ENCODE peak calls at places on chromosomes 12 and 14, in four cellular contexts. A, L, I and T are unnamed samples.

GRCh38 chr14:70064111-70064885 is 124.5 kb downstream of the SLC8A3 start:
- DNase-seq in A (no peak), L (no peak), I (no peak), T (no peak)

GRCh38 chr12:79420146-79420618 is 270.6 kb downstream of the PAWR start:
- DNase-seq in A (peak; percentile 86), L (no peak), I (no peak), T (peak; percentile 27)

GRCh38 chr12:38527631-38528030 is 211.1 kb downstream of the ALG10B start:
- DNase-seq in A (no peak), L (no peak), I (no peak), T (no peak)

GRCh38 chr12:115132145-115132544 is 448.2 kb upstream of the TBX3 start:
- DNase-seq in A (peak; percentile 61), L (no peak), I (no peak), T (no peak)

GRCh38 chr14:93709249-93709648 is 79.0 kb downstream of the PRIMA1 start:
- DNase-seq in A (no peak), L (no peak), I (no peak), T (no peak)

GRCh38 chr12:106302401-106303201 is at the start of gene TCP11L2:
- DNase-seq in A (peak; percentile 60), L (peak; percentile 83), I (peak; percentile 63), T (peak; percentile 73)

GRCh38 chr12:12282761-12283160 is 15.9 kb upstream of the LRP6 start:
- DNase-seq in A (peak; percentile 28), L (no peak), I (no peak), T (no peak)

GRCh38 chr12:10213168-10214130 is 772 bp downstream of the GABARAPL1 start:
- DNase-seq in A (peak; percentile 81), L (peak; percentile 74), I (peak; percentile 40), T (no peak)

GRCh38 chr14:29045237-29045636 is 278.6 kb downstream of the FOXG1 start:
- DNase-seq in A (no peak), L (no peak), I (no peak), T (no peak)

GRCh38 chr14:75578786-75579781 is 664 bp downstream of the FLVCR2 start:
- DNase-seq in A (peak; percentile 62), L (no peak), I (no peak), T (no peak)

GRCh38 chr12:93879476-93880376 is 202.6 kb downstream of the CRADD start:
- DNase-seq in A (peak; percentile 75), L (no peak), I (no peak), T (peak; percentile 76)

GRCh38 chr12:79373896-79374499 is 316.8 kb downstream of the PAWR start:
- DNase-seq in A (peak; percentile 8), L (no peak), I (no peak), T (peak; percentile 69)

GRCh38 chr12:94813314-94813713 is 163.0 kb upstream of the TMCC3 start:
- DNase-seq in A (no peak), L (no peak), I (no peak), T (no peak)

GRCh38 chr12:54035561-54036377 is 2.9 kb downstream of the HOXC5 start:
- DNase-seq in A (no peak), L (no peak), I (no peak), T (no peak)

GRCh38 chr12:68272732-68273131 is 19.3 kb upstream of the IL22 start:
- DNase-seq in A (no peak), L (no peak), I (no peak), T (no peak)

GRCh38 chr14:53055003-53055402 is 98.1 kb downstream of the DDHD1 start:
- DNase-seq in A (peak; percentile 50), L (no peak), I (peak; percentile 46), T (peak; percentile 70)

GRCh38 chr12:131390408-131391100 is 320.3 kb upstream of the SFSWAP start:
- DNase-seq in A (no peak), L (no peak), I (no peak), T (no peak)

GRCh38 chr14:84273181-84273580 is 1256.8 kb upstream of the FLRT2 start:
- DNase-seq in A (no peak), L (no peak), I (no peak), T (no peak)

GRCh38 chr12:89251326-89252237 is 100.7 kb downstream of the DUSP6 start:
- DNase-seq in A (no peak), L (no peak), I (no peak), T (no peak)

GRCh38 chr12:24738436-24738835 is 210.5 kb downstream of the BCAT1 start:
- DNase-seq in A (no peak), L (no peak), I (no peak), T (no peak)

GRCh38 chr14:39050389-39050788 is 52.6 kb downstream of the SEC23A start:
- DNase-seq in A (peak; percentile 76), L (no peak), I (no peak), T (no peak)

GRCh38 chr14:100108042-100108825 is 43.0 kb downstream of the EVL start:
- DNase-seq in A (peak; percentile 61), L (peak; percentile 81), I (peak; percentile 43), T (peak; percentile 73)

GRCh38 chr12:68831751-68832503 is 23.9 kb downstream of the MDM2 start:
- DNase-seq in A (no peak), L (no peak), I (no peak), T (no peak)